ENCODE peak calls at places on chromosomes 4 and X, in six cellular contexts. One of them, this sample, is unnamed.

GRCh38 chr4:75745192-75745591 is 20.8 kb downstream of the USO1 start:
- DNase-seq in HepG2: peak; percentile 67
- DNase-seq in HCT116: no peak
- DNase-seq in GM12878: no peak
- DNase-seq in H1: no peak
- DNase-seq in SK-N-SH: no peak
- DNase-seq in this sample: no peak

GRCh38 chr4:159390648-159391047 is 287.8 kb downstream of the RAPGEF2 start:
- DNase-seq in HepG2: peak; percentile 48
- DNase-seq in SK-N-SH: no peak
- DNase-seq in H1: no peak
- DNase-seq in HCT116: peak; percentile 63
- DNase-seq in GM12878: no peak
- DNase-seq in this sample: peak; percentile 15

GRCh38 chr4:40423735-40424134 is 88.6 kb downstream of the CHRNA9 start:
- DNase-seq in HCT116: no peak
- DNase-seq in SK-N-SH: no peak
- DNase-seq in GM12878: no peak
- DNase-seq in H1: no peak
- DNase-seq in HepG2: no peak
- DNase-seq in this sample: no peak

GRCh38 chr4:76087007-76087769 is 12.7 kb downstream of the ART3 start:
- DNase-seq in HCT116: peak; percentile 62
- DNase-seq in GM12878: no peak
- DNase-seq in H1: peak; percentile 59
- DNase-seq in SK-N-SH: peak; percentile 51
- DNase-seq in HepG2: peak; percentile 86
- DNase-seq in this sample: peak; percentile 62

GRCh38 chr4:4919926-4920325 is 60.5 kb downstream of the MSX1 start:
- DNase-seq in H1: no peak
- DNase-seq in GM12878: no peak
- DNase-seq in HCT116: no peak
- DNase-seq in HepG2: no peak
- DNase-seq in SK-N-SH: no peak
- DNase-seq in this sample: no peak

GRCh38 chr4:15805583-15806517 is 27.7 kb downstream of the CD38 start:
- DNase-seq in GM12878: peak; percentile 48
- DNase-seq in SK-N-SH: peak; percentile 39
- DNase-seq in H1: no peak
- DNase-seq in HCT116: peak; percentile 57
- DNase-seq in HepG2: peak; percentile 53
- DNase-seq in this sample: peak; percentile 46

GRCh38 chrX:123424546-123424945 is 240.5 kb downstream of the GRIA3 start:
- DNase-seq in H1: no peak
- DNase-seq in SK-N-SH: no peak
- DNase-seq in HCT116: no peak
- DNase-seq in HepG2: no peak
- DNase-seq in GM12878: peak; percentile 52
- DNase-seq in this sample: no peak

GRCh38 chr4:15914736-15915135 is 23.8 kb downstream of the FGFBP1 start:
- DNase-seq in SK-N-SH: no peak
- DNase-seq in GM12878: no peak
- DNase-seq in H1: no peak
- DNase-seq in HepG2: no peak
- DNase-seq in HCT116: no peak
- DNase-seq in this sample: no peak

GRCh38 chrX:118865231-118865630 is 41.6 kb downstream of the ZCCHC12 start:
- DNase-seq in SK-N-SH: no peak
- DNase-seq in H1: no peak
- DNase-seq in HepG2: no peak
- DNase-seq in GM12878: no peak
- DNase-seq in HCT116: no peak
- DNase-seq in this sample: no peak

GRCh38 chr4:171954650-171955049 is 141.4 kb downstream of the GALNTL6 start:
- DNase-seq in HCT116: peak; percentile 4
- DNase-seq in H1: no peak
- DNase-seq in HepG2: no peak
- DNase-seq in SK-N-SH: no peak
- DNase-seq in GM12878: peak; percentile 11
- DNase-seq in this sample: no peak

GRCh38 chr4:17265139-17265538 is 246.8 kb downstream of the QDPR start:
- DNase-seq in HCT116: no peak
- DNase-seq in H1: no peak
- DNase-seq in SK-N-SH: no peak
- DNase-seq in GM12878: no peak
- DNase-seq in HepG2: no peak
- DNase-seq in this sample: no peak

GRCh38 chr4:89836897-89837384 is at the start of gene SNCA:
- DNase-seq in HCT116: no peak
- DNase-seq in GM12878: no peak
- DNase-seq in H1: peak; percentile 60
- DNase-seq in HepG2: no peak
- DNase-seq in SK-N-SH: peak; percentile 90
- DNase-seq in this sample: peak; percentile 32

GRCh38 chrX:110280954-110281353 is 36.9 kb downstream of the AMMECR1 start:
- DNase-seq in H1: no peak
- DNase-seq in HCT116: no peak
- DNase-seq in GM12878: no peak
- DNase-seq in HepG2: no peak
- DNase-seq in SK-N-SH: no peak
- DNase-seq in this sample: no peak

GRCh38 chr4:158768577-158769174 is at the start of gene FNIP2:
- DNase-seq in HCT116: peak; percentile 21
- DNase-seq in SK-N-SH: peak; percentile 98
- DNase-seq in GM12878: no peak
- DNase-seq in HepG2: peak; percentile 56
- DNase-seq in H1: no peak
- DNase-seq in this sample: peak; percentile 95

GRCh38 chrX:12988797-12989196 is 13.9 kb downstream of the TMSB4X start:
- DNase-seq in SK-N-SH: no peak
- DNase-seq in HepG2: peak; percentile 73
- DNase-seq in GM12878: no peak
- DNase-seq in HCT116: peak; percentile 60
- DNase-seq in H1: no peak
- DNase-seq in this sample: peak; percentile 22
- TF ChIP-seq JUND in SK-N-SH: peak; percentile 82
- TF ChIP-seq JUND in HepG2: peak; percentile 80
- TF ChIP-seq JUND in GM12878: no peak
- TF ChIP-seq JUND in HCT116: peak; percentile 72
- TF ChIP-seq JUND in H1: no peak
- TF ChIP-seq JUND in this sample: peak; percentile 94

GRCh38 chrX:134545524-134545923 is 85.6 kb downstream of the HPRT1 start:
- DNase-seq in H1: no peak
- DNase-seq in SK-N-SH: no peak
- DNase-seq in HepG2: no peak
- DNase-seq in HCT116: no peak
- DNase-seq in GM12878: no peak
- DNase-seq in this sample: no peak
- TF ChIP-seq YY1 in H1: no peak
- TF ChIP-seq YY1 in SK-N-SH: no peak
- TF ChIP-seq YY1 in HepG2: no peak
- TF ChIP-seq YY1 in HCT116: no peak
- TF ChIP-seq YY1 in GM12878: no peak
- TF ChIP-seq YY1 in this sample: no peak

GRCh38 chr4:83489711-83490326 is 4.9 kb upstream of the ABRAXAS1 start:
- DNase-seq in HepG2: no peak
- DNase-seq in H1: no peak
- DNase-seq in GM12878: no peak
- DNase-seq in SK-N-SH: no peak
- DNase-seq in HCT116: no peak
- DNase-seq in this sample: peak; percentile 66
- TF ChIP-seq JUND in HepG2: no peak
- TF ChIP-seq JUND in H1: no peak
- TF ChIP-seq JUND in GM12878: no peak
- TF ChIP-seq JUND in SK-N-SH: no peak
- TF ChIP-seq JUND in HCT116: no peak
- TF ChIP-seq JUND in this sample: no peak

GRCh38 chrX:19888419-19888879 is 1.0 kb upstream of the SH3KBP1 start:
- DNase-seq in GM12878: no peak
- DNase-seq in H1: no peak
- DNase-seq in SK-N-SH: peak; percentile 70
- DNase-seq in HepG2: peak; percentile 78
- DNase-seq in HCT116: peak; percentile 53
- DNase-seq in this sample: peak; percentile 24
- TF ChIP-seq YY1 in GM12878: peak; percentile 30
- TF ChIP-seq YY1 in H1: peak; percentile 66
- TF ChIP-seq YY1 in SK-N-SH: no peak
- TF ChIP-seq YY1 in HepG2: peak; percentile 24
- TF ChIP-seq YY1 in HCT116: peak; percentile 44
- TF ChIP-seq YY1 in this sample: no peak

DNA sequence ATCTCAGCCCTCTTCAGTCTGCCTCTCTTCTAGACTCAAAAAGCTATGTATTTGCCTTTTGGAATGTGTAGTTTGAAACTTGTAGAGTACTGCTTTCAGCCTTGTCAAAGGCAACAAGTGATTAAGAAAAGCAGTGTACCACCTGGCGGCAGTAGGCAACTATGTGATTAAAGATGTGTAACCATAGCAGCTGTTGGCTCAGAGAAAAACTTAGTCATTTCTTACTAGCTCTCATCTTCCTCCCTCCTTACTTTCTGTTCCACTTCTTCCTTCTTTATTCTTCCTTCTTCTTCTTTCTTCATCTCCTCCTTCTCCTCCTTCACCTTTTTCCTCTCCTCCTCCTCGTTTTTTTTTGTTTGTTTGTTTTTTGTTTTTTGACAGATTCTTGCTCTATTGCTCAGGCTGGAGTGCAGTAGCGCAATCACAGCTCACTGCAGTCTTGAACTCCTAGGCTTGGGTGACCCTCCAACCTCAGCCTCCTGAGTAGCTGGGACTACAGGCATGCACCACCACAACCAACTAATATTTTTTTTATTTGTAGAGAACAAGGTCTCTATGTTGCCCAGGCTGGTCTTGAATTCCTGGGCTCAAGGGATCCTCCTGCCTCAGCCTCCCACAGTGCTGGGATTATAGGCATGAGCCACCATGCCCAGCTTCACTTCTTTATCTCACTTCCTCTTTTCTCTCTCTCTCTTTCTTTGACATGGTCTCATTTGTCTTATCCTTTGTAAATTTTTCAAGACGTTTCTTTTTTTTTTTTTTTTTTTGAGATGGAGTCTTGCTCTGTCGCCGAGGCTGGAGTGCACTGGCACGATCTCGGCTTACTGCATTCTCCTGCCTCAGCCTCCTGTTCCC is 32.6 kb downstream of the ABHD18 start:
- DNase-seq in HCT116: no peak
- DNase-seq in GM12878: peak; percentile 44
- DNase-seq in H1: no peak
- DNase-seq in HepG2: no peak
- DNase-seq in SK-N-SH: no peak
- DNase-seq in this sample: no peak
- TF ChIP-seq JUND in HCT116: no peak
- TF ChIP-seq JUND in GM12878: no peak
- TF ChIP-seq JUND in H1: no peak
- TF ChIP-seq JUND in HepG2: no peak
- TF ChIP-seq JUND in SK-N-SH: no peak
- TF ChIP-seq JUND in this sample: no peak

GRCh38 chr4:185838514-185839203 is 26.7 kb upstream of the SORBS2 start:
- DNase-seq in SK-N-SH: no peak
- DNase-seq in GM12878: no peak
- DNase-seq in H1: no peak
- DNase-seq in HepG2: no peak
- DNase-seq in HCT116: no peak
- DNase-seq in this sample: no peak

GRCh38 chr4:185839204-185839712 is 27.3 kb upstream of the SORBS2 start:
- DNase-seq in HepG2: no peak
- DNase-seq in H1: peak; percentile 96
- DNase-seq in SK-N-SH: no peak
- DNase-seq in HCT116: peak; percentile 54
- DNase-seq in GM12878: no peak
- DNase-seq in this sample: no peak

GRCh38 chr4:185836268-185837084 is 24.5 kb upstream of the SORBS2 start:
- DNase-seq in HCT116: no peak
- DNase-seq in GM12878: no peak
- DNase-seq in H1: no peak
- DNase-seq in HepG2: peak; percentile 70
- DNase-seq in SK-N-SH: no peak
- DNase-seq in this sample: no peak

GRCh38 chr4:185837415-185838103 is 25.6 kb upstream of the SORBS2 start:
- DNase-seq in SK-N-SH: no peak
- DNase-seq in HepG2: no peak
- DNase-seq in HCT116: no peak
- DNase-seq in GM12878: no peak
- DNase-seq in H1: no peak
- DNase-seq in this sample: no peak

DNA sequence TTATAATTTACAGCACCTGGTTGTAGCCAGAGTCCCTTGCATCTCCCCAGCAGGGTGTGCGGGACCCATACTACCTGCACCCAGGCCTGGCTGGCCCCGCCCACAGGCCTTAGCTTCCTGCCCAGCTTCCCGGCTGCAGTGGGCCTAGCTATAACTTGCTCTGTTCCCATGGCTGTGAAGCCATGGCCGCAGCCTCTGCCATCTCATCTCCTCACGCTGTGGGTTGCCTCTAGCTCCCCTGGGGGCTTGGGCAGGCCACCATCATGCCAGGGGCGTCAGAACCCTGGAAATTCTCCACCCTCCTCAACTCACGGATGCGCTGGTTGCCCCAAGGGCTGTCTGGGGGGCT is 26.1 kb upstream of the SORBS2 start:
- DNase-seq in HepG2: no peak
- DNase-seq in SK-N-SH: no peak
- DNase-seq in H1: no peak
- DNase-seq in HCT116: no peak
- DNase-seq in GM12878: no peak
- DNase-seq in this sample: no peak
- TF ChIP-seq YY1 in HepG2: no peak
- TF ChIP-seq YY1 in SK-N-SH: no peak
- TF ChIP-seq YY1 in H1: no peak
- TF ChIP-seq YY1 in HCT116: no peak
- TF ChIP-seq YY1 in GM12878: no peak
- TF ChIP-seq YY1 in this sample: no peak

DNA sequence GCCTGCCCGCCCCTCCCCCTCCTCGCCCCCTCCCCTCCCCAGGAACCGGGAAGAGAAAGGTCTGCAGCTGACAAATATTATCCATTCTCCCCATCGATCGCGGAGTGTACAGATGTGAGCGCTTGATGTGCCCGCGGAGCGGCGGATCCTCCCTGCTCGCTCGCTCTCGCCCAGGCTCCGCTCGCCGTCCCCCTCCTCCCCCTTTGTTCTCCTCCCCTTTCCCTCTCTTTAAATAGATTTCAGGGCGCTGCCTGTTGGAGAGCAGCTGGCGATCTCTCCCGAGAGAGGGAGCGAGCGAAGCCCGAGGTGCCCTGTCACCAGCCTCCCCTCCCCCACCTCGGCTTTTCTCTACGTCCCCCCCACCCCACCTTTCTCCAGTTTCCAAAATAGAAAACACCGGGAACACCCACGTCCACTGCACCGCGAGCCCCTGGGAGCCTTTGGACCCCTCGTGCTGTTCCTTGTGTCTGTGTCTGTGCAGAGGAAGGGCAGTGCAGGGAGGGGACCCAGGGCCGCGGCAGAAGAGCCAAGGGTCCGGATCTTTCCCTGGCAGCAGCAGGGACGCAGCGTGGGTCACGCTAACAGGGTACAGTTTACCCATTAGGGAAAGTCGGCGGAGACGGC is 56.6 kb upstream of the BCOR start:
- DNase-seq in SK-N-SH: peak; percentile 75
- DNase-seq in GM12878: no peak
- DNase-seq in H1: no peak
- DNase-seq in HepG2: peak; percentile 82
- DNase-seq in HCT116: no peak
- DNase-seq in this sample: peak; percentile 45
- TF ChIP-seq JUND in SK-N-SH: no peak
- TF ChIP-seq JUND in GM12878: no peak
- TF ChIP-seq JUND in H1: no peak
- TF ChIP-seq JUND in HepG2: no peak
- TF ChIP-seq JUND in HCT116: no peak
- TF ChIP-seq JUND in this sample: no peak

GRCh38 chr4:167101035-167101434 is 133.3 kb downstream of the SPOCK3 start:
- DNase-seq in H1: no peak
- DNase-seq in HepG2: no peak
- DNase-seq in HCT116: no peak
- DNase-seq in GM12878: no peak
- DNase-seq in SK-N-SH: no peak
- DNase-seq in this sample: no peak
- TF ChIP-seq YY1 in H1: no peak
- TF ChIP-seq YY1 in HepG2: no peak
- TF ChIP-seq YY1 in HCT116: no peak
- TF ChIP-seq YY1 in GM12878: no peak
- TF ChIP-seq YY1 in SK-N-SH: no peak
- TF ChIP-seq YY1 in this sample: no peak